ENCODE peak calls at places on chromosomes 12 and 14, in six cellular contexts. F is IMR-90, J is SK-N-SH, C is HepG2, N is K562, H is GM12878. L is an unnamed sample.

GRCh38 chr12:47775100-47775911 is 2.3 kb downstream of the SLC48A1 start:
- DNase-seq in N (peak), C (no peak), F (no peak), H (no peak), J (no peak), L (peak)

GRCh38 chr14:74904623-74905503 is 18.2 kb downstream of the RPS6KL1 start:
- DNase-seq in N (no peak), J (no peak), C (no peak), F (no peak), H (no peak), L (no peak)

GRCh38 chr12:69046920-69047319 is 113.9 kb upstream of the CPM start:
- DNase-seq in C (no peak), N (no peak), F (no peak), J (no peak), H (no peak), L (no peak)

GRCh38 chr12:114399664-114400211 is 6.2 kb downstream of the TBX5 start:
- DNase-seq in N (no peak), J (peak), C (no peak), H (no peak), F (peak), L (peak)

GRCh38 chr12:27967551-27968054 is 4.9 kb downstream of the PTHLH start:
- DNase-seq in N (no peak), H (no peak), C (no peak), F (peak), J (no peak), L (no peak)

GRCh38 chr12:71230542-71230941 is 72.7 kb upstream of the TSPAN8 start:
- DNase-seq in J (no peak), H (no peak), N (no peak), F (no peak), C (no peak), L (no peak)

GRCh38 chr12:100326208-100326607 is 30.7 kb upstream of the SLC17A8 start:
- DNase-seq in N (no peak), F (peak), C (no peak), J (no peak), H (no peak), L (no peak)

GRCh38 chr12:55915481-55915856 is 12.2 kb downstream of the PYM1 start:
- DNase-seq in J (no peak), F (no peak), H (no peak), N (peak), C (no peak), L (no peak)

GRCh38 chr12:60644076-60644475 is 1048.2 kb downstream of the SLC16A7 start:
- DNase-seq in J (no peak), C (no peak), F (no peak), N (no peak), H (no peak), L (no peak)

GRCh38 chr14:88791629-88792571 is 853 bp downstream of the EML5 start:
- DNase-seq in H (no peak), F (no peak), C (no peak), N (no peak), J (peak), L (peak)

GRCh38 chr12:47990351-47991105 is 13.7 kb downstream of the COL2A1 start:
- DNase-seq in H (peak), F (peak), N (no peak), J (no peak), C (no peak), L (no peak)

GRCh38 chr14:44798386-44799242 is 163.1 kb downstream of the KLHL28 start:
- DNase-seq in H (no peak), C (no peak), F (no peak), N (no peak), J (peak), L (no peak)

DNA sequence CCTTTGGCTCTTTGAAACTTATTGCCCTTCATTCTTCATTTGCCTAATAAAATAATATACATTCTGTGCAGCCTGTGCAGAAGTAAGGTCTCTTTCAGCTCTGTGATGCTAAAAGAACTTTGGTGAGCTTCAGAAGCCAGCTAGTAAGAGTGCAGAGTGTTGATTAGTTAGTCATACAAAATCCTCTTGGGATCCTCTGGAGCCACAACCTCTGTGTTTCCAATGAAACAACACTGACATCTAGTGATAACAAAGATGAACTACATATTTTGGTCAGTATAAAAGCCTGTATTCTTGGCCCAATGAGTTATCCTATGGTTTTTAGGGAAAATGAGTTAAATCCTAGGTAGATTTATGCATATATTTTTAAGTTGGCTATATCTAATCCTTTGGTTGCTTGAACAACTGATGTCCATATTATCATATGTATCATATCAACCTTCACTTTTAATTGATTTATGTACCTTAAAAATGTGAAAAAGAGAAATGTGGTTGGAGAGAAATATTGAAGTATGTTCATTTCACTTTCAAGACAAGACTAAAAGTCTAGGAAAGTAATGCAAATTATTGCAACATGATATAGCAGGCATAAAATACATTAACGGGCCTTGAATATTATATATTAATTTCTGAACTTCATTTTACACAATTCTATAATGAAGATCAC is 158.4 kb downstream of the KLHL28 start:
- DNase-seq in C (peak), F (peak), J (peak), N (peak), H (peak), L (peak)
- TF ChIP-seq SMC3 in C (peak), F (peak), J (peak), N (peak), H (peak), L (peak)

DNA sequence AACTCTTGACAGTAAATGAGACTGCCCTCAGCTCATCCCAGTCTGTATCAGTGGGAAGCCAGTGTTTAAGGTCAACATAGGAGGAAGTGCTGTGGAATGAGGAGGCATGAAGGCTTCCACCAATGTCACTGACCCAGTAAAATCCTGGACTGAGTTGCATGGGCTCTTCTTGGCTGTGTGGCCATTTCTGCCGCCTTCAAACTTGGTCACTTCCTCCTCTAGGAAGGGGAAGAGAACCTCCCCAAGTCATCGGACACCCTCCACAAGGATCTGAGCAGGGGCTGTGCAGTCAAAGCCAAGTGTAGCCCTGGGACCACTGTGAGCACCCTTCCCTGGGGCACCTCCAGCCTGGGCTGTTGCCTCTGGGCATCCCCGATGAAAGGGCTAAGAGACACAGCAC is 11.9 kb downstream of the GPR68 start:
- DNase-seq in J (no peak), N (no peak), F (no peak), C (no peak), H (no peak), L (no peak)
- TF ChIP-seq SMC3 in J (no peak), N (no peak), F (no peak), C (no peak), H (no peak), L (no peak)

GRCh38 chr12:34393086-34393820 is 371.0 kb downstream of the ALG10 start:
- DNase-seq in C (no peak), F (no peak), N (peak), H (no peak), J (no peak), L (no peak)
- TF ChIP-seq SMC3 in C (no peak), F (no peak), N (no peak), H (no peak), J (no peak), L (no peak)

GRCh38 chr12:15608406-15608805 is 180.8 kb downstream of the EPS8 start:
- DNase-seq in F (no peak), J (no peak), C (no peak), N (no peak), H (no peak), L (no peak)

GRCh38 chr12:15608931-15609330 is 180.3 kb downstream of the EPS8 start:
- DNase-seq in J (no peak), F (no peak), C (no peak), N (no peak), H (no peak), L (no peak)

DNA sequence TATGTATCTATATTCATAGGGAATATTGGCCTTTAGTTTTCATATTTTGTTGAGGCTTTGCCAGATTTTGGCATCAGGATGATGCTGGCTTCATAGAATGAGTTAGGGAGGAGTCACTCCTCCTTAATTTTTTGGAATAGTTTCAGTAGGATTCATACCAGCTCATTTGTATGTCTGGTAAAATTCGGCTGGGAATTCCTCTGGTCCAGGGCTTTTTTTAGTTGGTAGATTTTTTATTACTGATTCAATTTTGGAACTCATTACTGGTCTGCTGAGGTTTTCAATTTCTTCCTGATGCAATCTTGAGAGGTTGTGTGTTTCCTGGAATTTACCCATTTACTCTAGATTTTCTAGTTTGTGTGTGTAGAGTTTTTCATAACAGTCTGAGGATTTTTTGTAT is 175.2 kb downstream of the EPS8 start:
- DNase-seq in C (no peak), H (no peak), F (no peak), N (no peak), J (no peak), L (no peak)
- TF ChIP-seq SMC3 in C (no peak), H (no peak), F (no peak), N (no peak), J (no peak), L (no peak)

GRCh38 chr12:131938082-131938481 is 9.0 kb downstream of the PUS1 start:
- DNase-seq in N (no peak), H (no peak), F (no peak), C (no peak), J (no peak), L (no peak)
- TF ChIP-seq SMC3 in N (no peak), H (no peak), F (no peak), C (no peak), J (no peak), L (no peak)

GRCh38 chr12:29625359-29625953 is 128.0 kb upstream of the OVCH1 start:
- DNase-seq in C (no peak), J (no peak), N (no peak), F (peak), H (peak), L (no peak)
- TF ChIP-seq SMC3 in C (no peak), J (no peak), N (no peak), F (no peak), H (no peak), L (no peak)

DNA sequence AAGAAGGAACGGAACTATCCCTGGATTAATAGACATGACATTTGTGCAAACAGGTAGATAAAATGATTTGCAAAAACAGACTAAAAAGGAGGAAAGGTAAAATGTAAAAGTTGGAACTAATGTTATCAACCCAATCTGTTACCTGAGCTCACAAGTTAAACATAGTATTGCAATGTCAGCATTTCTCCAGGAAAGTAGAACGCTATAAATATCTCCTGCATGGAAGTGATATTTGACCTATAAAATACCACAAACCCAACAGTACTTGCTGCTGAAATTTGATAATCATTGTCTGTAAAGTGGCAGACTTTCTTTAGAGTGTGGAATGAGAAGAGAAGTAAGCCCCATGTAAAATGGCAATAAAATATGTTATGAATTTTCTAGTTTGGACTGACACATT is 1435.7 kb downstream of the LRFN5 start:
- DNase-seq in F (no peak), H (no peak), N (no peak), C (no peak), J (no peak), L (no peak)
- TF ChIP-seq SMC3 in F (no peak), H (no peak), N (no peak), C (no peak), J (no peak), L (no peak)

GRCh38 chr14:104423224-104423681 is 156.3 kb upstream of the C14orf180 start:
- DNase-seq in H (no peak), F (no peak), C (no peak), N (no peak), J (peak), L (no peak)
- TF ChIP-seq SMC3 in H (no peak), F (no peak), C (no peak), N (no peak), J (no peak), L (no peak)